ENCODE peak calls at places on chromosomes 1 and 21, in ten cellular contexts. K, B, Q, A, C, M, V, N, Y and T are unnamed samples.

GRCh38 chr1:220483700-220484099 is 44.2 kb upstream of the MARK1 start:
- DNase-seq in M (no peak), A (peak; percentile 50), Y (no peak), Q (no peak), V (no peak), C (no peak), K (no peak), B (no peak), N (no peak), T (no peak)

GRCh38 chr1:89779541-89779940 is 41.3 kb upstream of the LRRC8D start:
- DNase-seq in K (no peak), M (no peak), Q (no peak), N (no peak), Y (no peak), A (no peak), V (no peak), C (no peak), B (no peak), T (no peak)

GRCh38 chr1:12544357-12544756 is 73.7 kb downstream of the DHRS3 start:
- DNase-seq in M (no peak), Y (no peak), V (no peak), N (no peak), C (no peak), A (no peak), B (no peak), Q (no peak), K (no peak), T (no peak)

GRCh38 chr1:232793944-232794343 is 11.3 kb upstream of the MAP10 start:
- DNase-seq in K (no peak), B (peak; percentile 13), Q (no peak), Y (no peak), A (no peak), C (peak; percentile 74), N (no peak), M (peak; percentile 9), V (peak; percentile 61), T (no peak)

GRCh38 chr1:53076165-53076564 is 14.2 kb downstream of the PODN start:
- DNase-seq in N (no peak), V (no peak), A (no peak), C (no peak), M (no peak), B (no peak), Y (peak; percentile 11), Q (peak; percentile 9), K (no peak), T (peak; percentile 20)

GRCh38 chr1:232988572-232989040 is 38.2 kb downstream of the NTPCR start:
- DNase-seq in V (no peak), N (no peak), Q (no peak), M (no peak), B (no peak), C (peak; percentile 82), A (no peak), K (no peak), Y (no peak), T (no peak)

GRCh38 chr1:223209992-223210785 is 67.1 kb upstream of the TLR5 start:
- DNase-seq in Y (no peak), C (no peak), K (no peak), Q (no peak), N (no peak), V (no peak), A (no peak), M (no peak), B (no peak), T (no peak)

GRCh38 chr1:230151924-230152468 is 85.0 kb downstream of the GALNT2 start:
- DNase-seq in C (no peak), V (no peak), A (no peak), N (no peak), K (no peak), Q (no peak), M (no peak), B (no peak), Y (no peak), T (no peak)

GRCh38 chr1:2314803-2315710 is 76.3 kb downstream of the MORN1 start:
- DNase-seq in C (peak; percentile 39), M (peak; percentile 56), K (peak; percentile 54), B (no peak), A (peak; percentile 74), Y (peak; percentile 75), N (peak; percentile 76), V (no peak), Q (peak; percentile 76), T (peak; percentile 84)

GRCh38 chr1:2318294-2319278 is 72.8 kb downstream of the MORN1 start:
- DNase-seq in M (no peak), A (no peak), V (no peak), Y (no peak), K (no peak), C (no peak), N (no peak), B (no peak), Q (no peak), T (no peak)

GRCh38 chr1:2319291-2319690 is 72.1 kb downstream of the MORN1 start:
- DNase-seq in K (no peak), N (no peak), M (no peak), Y (no peak), V (no peak), Q (no peak), C (no peak), B (no peak), A (no peak), T (no peak)

GRCh38 chr1:2315711-2316450 is 75.5 kb downstream of the MORN1 start:
- DNase-seq in M (peak; percentile 35), K (no peak), N (no peak), V (no peak), Y (no peak), B (no peak), A (no peak), Q (no peak), C (no peak), T (no peak)

DNA sequence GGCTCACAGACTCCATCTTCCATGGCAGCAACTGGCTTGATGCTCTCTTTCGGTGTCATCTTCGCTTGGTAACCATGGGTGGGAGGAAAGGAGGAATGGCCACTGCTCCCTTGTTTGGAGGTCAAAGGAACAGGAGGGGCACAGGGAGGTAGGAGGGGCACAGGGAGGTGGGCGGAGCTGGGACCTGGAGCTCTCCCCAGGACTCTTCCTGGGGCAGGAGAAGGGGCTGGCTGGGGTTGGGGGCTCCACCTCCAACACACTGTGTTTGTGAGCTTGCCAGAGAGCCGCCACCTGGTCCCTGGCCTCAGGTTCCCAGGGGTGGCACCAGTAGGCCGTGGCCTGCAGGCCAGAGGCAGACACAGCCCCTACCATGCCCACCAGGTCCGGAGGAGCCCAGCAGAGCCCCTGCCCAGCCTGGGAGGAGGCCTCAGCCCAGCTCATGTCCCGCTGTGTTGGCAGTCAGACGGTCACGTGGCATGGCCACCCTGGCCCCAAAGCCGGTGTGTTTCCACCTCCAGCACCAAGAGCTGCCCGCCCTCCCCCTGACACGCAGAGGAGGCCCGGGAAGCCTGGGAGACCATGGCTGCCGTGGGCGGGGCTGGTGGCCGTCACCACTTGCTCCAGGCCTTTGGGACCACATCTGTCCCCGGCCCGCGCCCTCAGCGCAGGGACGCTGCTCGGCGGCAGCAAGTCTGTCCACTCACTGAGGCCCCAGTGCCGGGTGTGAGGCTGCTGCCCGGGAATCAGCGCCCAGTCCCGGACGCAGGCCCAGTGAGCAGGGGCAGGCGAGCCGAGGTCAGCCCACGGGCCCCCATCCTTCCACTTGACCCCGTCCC is 73.9 kb downstream of the MORN1 start:
- DNase-seq in C (no peak), Q (no peak), K (no peak), N (no peak), B (no peak), V (no peak), Y (no peak), A (no peak), M (no peak), T (no peak)
- H3K4me1 ChIP-seq in C (peaks cover 29% of the 10 kb centered on the region), Q (peaks cover 26% of the 10 kb centered on the region), K (peaks cover 6% of the 10 kb centered on the region), N (peaks cover 4% of the 10 kb centered on the region), B (peaks cover 33% of the 10 kb centered on the region), V (no peaks in the 10 kb centered on the region), Y (peaks cover 92% of the 10 kb centered on the region), A (peaks cover 43% of the 10 kb centered on the region), M (peaks cover 31% of the 10 kb centered on the region), T (peaks cover 28% of the 10 kb centered on the region)

GRCh38 chr21:41043008-41043407 is 125.0 kb upstream of the BACE2 start:
- DNase-seq in Y (no peak), B (no peak), N (peak; percentile 17), V (no peak), C (no peak), Q (no peak), K (no peak), M (no peak), A (no peak), T (no peak)
- TF ChIP-seq CTCF in Y (peak; percentile 31), B (no peak), N (peak; percentile 37), V (peak; percentile 21), C (no peak), Q (no peak), K (no peak), M (no peak), A (no peak), T (no peak)

GRCh38 chr1:38991638-38992449 is 768 bp downstream of the AKIRIN1 start:
- DNase-seq in Y (peak; percentile 38), M (peak; percentile 47), Q (peak; percentile 34), C (no peak), K (peak; percentile 50), V (no peak), N (peak; percentile 64), A (peak; percentile 34), B (peak; percentile 17), T (peak; percentile 62)

GRCh38 chr1:38990401-38990745 is 703 bp upstream of the AKIRIN1 start:
- DNase-seq in Y (no peak), B (no peak), A (no peak), C (peak; percentile 37), Q (no peak), K (no peak), V (no peak), M (no peak), N (no peak), T (no peak)

GRCh38 chr1:38994196-38994595 is 3.1 kb downstream of the AKIRIN1 start:
- DNase-seq in B (no peak), C (no peak), A (no peak), Y (no peak), V (no peak), M (no peak), Q (no peak), K (no peak), N (no peak), T (no peak)

GRCh38 chr1:38990746-38991637 is at the start of gene AKIRIN1:
- DNase-seq in Y (peak; percentile 99), A (peak; percentile 98), V (peak; percentile 97), Q (peak; percentile 98), B (peak; percentile 97), K (peak; percentile 99), C (peak; percentile 95), M (peak; percentile 98), N (peak; percentile 95), T (peak; percentile 98)

DNA sequence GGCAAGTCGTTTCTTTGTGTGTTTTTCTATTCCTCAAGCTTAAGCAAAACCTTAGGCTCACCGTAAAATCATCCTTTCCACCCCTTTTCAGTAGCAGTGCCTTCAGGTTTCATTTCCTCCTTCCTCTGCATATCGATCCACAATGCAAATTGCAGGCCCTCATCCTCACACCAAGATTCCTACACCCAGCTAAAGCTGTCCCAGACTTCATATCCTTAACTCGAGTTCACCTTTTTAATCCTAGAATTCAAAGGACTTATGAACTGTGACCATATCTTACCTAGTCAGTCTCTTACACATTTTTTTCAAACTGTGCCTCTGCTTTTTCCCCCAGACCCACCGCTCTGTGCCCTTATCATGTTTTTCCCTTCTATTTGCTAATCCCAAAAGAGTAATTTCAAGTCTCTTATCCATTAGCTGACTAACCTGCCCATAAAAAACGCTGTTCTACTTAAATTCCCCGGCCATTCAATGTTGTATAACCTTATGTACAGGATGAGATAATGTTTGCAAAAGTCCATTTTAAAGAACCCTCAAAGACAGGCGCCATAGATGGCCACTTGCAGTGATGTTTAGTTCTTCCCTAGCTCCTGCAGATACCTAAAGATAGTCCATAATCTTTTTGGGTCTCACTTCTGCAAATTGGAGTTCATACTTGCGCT is 1.5 kb downstream of the AKIRIN1 start:
- DNase-seq in Q (no peak), M (no peak), B (no peak), K (no peak), C (no peak), A (no peak), V (no peak), Y (no peak), N (no peak), T (no peak)
- H3K27ac ChIP-seq in Q (peak overlapping the region; percentile 94), M (peak overlapping the region; percentile 90), B (peak overlapping the region; percentile 90), K (peak overlapping the region; percentile 95), C (peak overlapping the region; percentile 93), A (no peak overlapping the region), V (peak overlapping the region; percentile 20), Y (peak overlapping the region; percentile 94), N (peak overlapping the region; percentile 90), T (no peak overlapping the region)

GRCh38 chr1:29639741-29640427 is 403.6 kb downstream of the PTPRU start:
- DNase-seq in A (no peak), Q (no peak), B (no peak), K (no peak), Y (no peak), C (peak; percentile 67), N (no peak), M (peak; percentile 15), V (peak; percentile 7), T (no peak)
- H3K4me1 ChIP-seq in A (no peaks in the 10 kb centered on the region), Q (no peaks in the 10 kb centered on the region), B (no peaks in the 10 kb centered on the region), K (no peaks in the 10 kb centered on the region), Y (no peaks in the 10 kb centered on the region), C (peaks cover 2% of the 10 kb centered on the region), N (no peaks in the 10 kb centered on the region), M (no peaks in the 10 kb centered on the region), V (no peaks in the 10 kb centered on the region), T (no peaks in the 10 kb centered on the region)